ENCODE peak calls at places on chromosomes 4 and X, in five cellular contexts. C, O, W, J and H are unnamed samples.

GRCh38 chr4:161656525-161656924 is 507.3 kb downstream of the FSTL5 start:
- DNase-seq in C (no peak), O (no peak), W (no peak), J (no peak), H (no peak)

GRCh38 chr4:182745268-182745667 is 171.9 kb downstream of the DCTD start:
- DNase-seq in C (peak), O (no peak), W (peak), J (no peak), H (no peak)

GRCh38 chrX:111869639-111870034 is 6.3 kb upstream of the TRPC5OS start:
- DNase-seq in C (peak), O (peak), W (peak), J (peak), H (peak)

GRCh38 chrX:66126671-66127070 is 37.4 kb upstream of the HEPH start:
- DNase-seq in C (no peak), O (no peak), W (no peak), J (no peak), H (no peak)

GRCh38 chrX:112808007-112808406 is 32.6 kb downstream of the AMOT start:
- DNase-seq in C (no peak), O (no peak), W (no peak), J (no peak), H (no peak)

GRCh38 chr4:124753941-124754581 is 41.5 kb upstream of the ANKRD50 start:
- DNase-seq in C (no peak), O (no peak), W (no peak), J (no peak), H (peak)

GRCh38 chr4:88143504-88143903 is 14.9 kb downstream of the ABCG2 start:
- DNase-seq in C (peak), O (no peak), W (no peak), J (no peak), H (peak)

GRCh38 chrX:137428251-137428661 is 137.7 kb upstream of the ZIC3 start:
- DNase-seq in C (no peak), O (no peak), W (no peak), J (no peak), H (peak)

GRCh38 chrX:24023972-24024664 is 2.9 kb downstream of the KLHL15 start:
- DNase-seq in C (peak), O (no peak), W (no peak), J (no peak), H (no peak)

GRCh38 chrX:149908308-149908707 is 21.1 kb upstream of the HSFX4 start:
- DNase-seq in C (no peak), O (peak), W (no peak), J (no peak), H (no peak)

GRCh38 chr4:101501421-101501820 is 154.1 kb upstream of the PPP3CA start:
- DNase-seq in C (no peak), O (no peak), W (no peak), J (no peak), H (no peak)

DNA sequence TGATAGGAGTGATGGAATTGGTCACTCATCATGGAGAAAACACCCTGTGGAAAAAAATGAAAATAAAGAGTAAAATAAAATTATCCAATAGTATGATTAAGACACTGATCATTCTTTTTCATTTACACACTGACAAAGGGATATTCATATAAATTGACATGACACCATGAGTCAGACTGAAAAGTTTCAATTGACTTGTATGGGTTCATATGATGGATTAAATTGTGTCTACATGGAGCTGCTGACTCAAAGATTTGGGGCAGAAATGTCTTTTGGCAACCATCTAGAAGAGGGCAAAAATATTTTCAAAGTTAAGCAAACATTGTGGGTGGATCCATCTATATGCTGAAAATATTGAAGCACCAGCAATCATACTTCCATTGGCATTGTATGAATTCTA is 153.4 kb upstream of the PPP3CA start:
- DNase-seq in C (no peak), O (no peak), W (no peak), J (no peak), H (no peak)
- H3K27ac ChIP-seq in C (no peak), O (no peak), W (no peak), J (no peak), H (no peak)

GRCh38 chr4:83585982-83586508 is 50.1 kb downstream of the GPAT3 start:
- DNase-seq in C (no peak), O (no peak), W (no peak), J (peak), H (no peak)

GRCh38 chr4:83582289-83582756 is 46.4 kb downstream of the GPAT3 start:
- DNase-seq in C (peak), O (no peak), W (no peak), J (no peak), H (peak)

GRCh38 chr4:83581411-83582288 is 45.7 kb downstream of the GPAT3 start:
- DNase-seq in C (no peak), O (peak), W (no peak), J (no peak), H (no peak)
- TF ChIP-seq MAX in C (no peak), O (no peak), W (no peak), J (no peak), H (no peak)

GRCh38 chr4:143558286-143558685 is 44.8 kb downstream of the SMARCA5 start:
- DNase-seq in C (peak), O (no peak), W (no peak), J (no peak), H (no peak)

GRCh38 chr4:143564472-143564871 is 51.0 kb downstream of the SMARCA5 start:
- DNase-seq in C (no peak), O (no peak), W (no peak), J (no peak), H (no peak)

GRCh38 chr4:143555676-143556075 is 42.2 kb downstream of the SMARCA5 start:
- DNase-seq in C (no peak), O (no peak), W (no peak), J (no peak), H (no peak)

GRCh38 chr4:143558823-143559756 is 45.6 kb downstream of the SMARCA5 start:
- DNase-seq in C (peak), O (peak), W (peak), J (no peak), H (peak)

GRCh38 chr4:143559757-143560147 is 46.2 kb downstream of the SMARCA5 start:
- DNase-seq in C (peak), O (no peak), W (peak), J (no peak), H (no peak)
- H3K27ac ChIP-seq in C (no peak), O (no peak), W (no peak), J (no peak), H (no peak)

GRCh38 chr4:86835677-86836076 is 13.5 kb downstream of the SLC10A6 start:
- DNase-seq in C (no peak), O (no peak), W (no peak), J (no peak), H (no peak)

GRCh38 chr4:86837651-86838050 is 11.5 kb downstream of the SLC10A6 start:
- DNase-seq in C (no peak), O (no peak), W (no peak), J (no peak), H (no peak)

GRCh38 chr4:86838141-86838540 is 11.0 kb downstream of the SLC10A6 start:
- DNase-seq in C (no peak), O (no peak), W (no peak), J (no peak), H (no peak)

GRCh38 chr4:86831262-86832090 is 17.7 kb downstream of the SLC10A6 start:
- DNase-seq in C (no peak), O (no peak), W (no peak), J (no peak), H (peak)

GRCh38 chr4:86834901-86835300 is 14.3 kb downstream of the SLC10A6 start:
- DNase-seq in C (no peak), O (no peak), W (no peak), J (no peak), H (no peak)
- TF ChIP-seq MAX in C (no peak), O (no peak), W (no peak), J (no peak), H (no peak)

GRCh38 chr4:83012631-83013419 is 2.2 kb upstream of the LIN54 start:
- DNase-seq in C (peak), O (peak), W (peak), J (peak), H (peak)
- H3K27ac ChIP-seq in C (peak), O (peak), W (peak), J (peak), H (peak)

DNA sequence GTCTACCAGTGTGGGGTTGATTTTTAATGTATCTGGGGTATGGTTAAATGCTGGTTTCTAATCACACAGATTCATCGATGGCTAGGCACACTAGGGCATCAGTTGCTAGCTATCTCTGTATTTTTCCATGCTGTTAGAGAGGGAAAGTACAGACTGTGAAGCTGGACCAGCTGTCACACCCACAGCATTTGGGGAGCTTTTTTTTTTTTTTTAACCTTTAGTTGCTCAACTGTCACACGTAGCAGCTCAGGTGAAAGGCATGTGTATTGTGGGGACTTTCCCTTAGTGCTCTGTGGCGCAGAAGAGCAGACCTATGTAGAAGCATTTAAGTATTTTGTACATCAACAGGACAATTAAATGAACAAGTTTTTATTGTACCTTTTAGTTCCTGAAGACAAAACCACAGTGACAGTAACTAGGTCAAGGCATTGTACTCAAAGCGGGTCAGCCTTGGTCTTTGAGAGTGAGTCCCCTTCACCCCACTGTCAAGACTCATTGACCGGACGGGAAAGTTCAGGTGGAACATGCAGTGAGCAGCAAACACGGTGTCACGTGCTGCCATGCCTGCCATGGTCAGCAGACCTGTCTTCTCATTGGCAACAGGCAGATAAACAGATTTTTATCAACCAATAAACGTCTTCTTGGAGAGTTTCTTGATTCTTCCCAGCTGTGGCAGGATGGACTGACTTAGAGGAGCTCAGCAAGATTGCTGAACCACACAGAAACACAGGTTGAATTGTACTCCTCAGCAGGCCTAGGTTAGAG is 65.3 kb downstream of the CASP3 start:
- DNase-seq in C (no peak), O (peak), W (no peak), J (no peak), H (no peak)
- TF ChIP-seq MAX in C (no peak), O (no peak), W (no peak), J (no peak), H (no peak)